ENCODE peak calls at places on chromosomes 1 and 21, in ten cellular contexts. R is OCI-LY7, E is WERI-Rb-1, D is tibial nerve, P is osteocyte, F is dorsolateral prefrontal cortex, I is Peyer's patch, G is epithelial cell of esophagus, T is tibial artery, X is AG09319. L is an unnamed sample.

GRCh38 chr1:100178092-100178491 is at the start of gene LRRC39:
- DNase-seq in P (no peak), I (no peak), T (no peak), X (no peak), G (no peak), D (no peak), F (no peak), R (no peak), E (no peak), L (no peak)

GRCh38 chr1:172180886-172181285 is 239.6 kb upstream of the C1orf105 start:
- DNase-seq in D (peak), E (no peak), I (peak), F (no peak), R (no peak), X (no peak), T (peak), P (no peak), G (peak), L (peak)

GRCh38 chr1:172537366-172537765 is 4.4 kb downstream of the SUCO start:
- DNase-seq in X (no peak), D (no peak), I (no peak), P (no peak), E (no peak), F (no peak), R (no peak), G (peak), T (no peak), L (no peak)

GRCh38 chr1:167196185-167196584 is 24.5 kb upstream of the POU2F1 start:
- DNase-seq in T (no peak), F (no peak), D (no peak), G (no peak), E (peak), I (no peak), P (no peak), R (no peak), X (no peak), L (no peak)

GRCh38 chr1:60972841-60973364 is 109.5 kb upstream of the NFIA start:
- DNase-seq in X (no peak), P (no peak), G (peak), E (no peak), F (no peak), D (no peak), T (no peak), R (no peak), I (no peak), L (no peak)

GRCh38 chr1:103371234-103371633 is 154.3 kb upstream of the RNPC3 start:
- DNase-seq in G (peak), T (no peak), X (no peak), P (no peak), D (no peak), E (no peak), I (no peak), F (no peak), R (no peak), L (no peak)

GRCh38 chr1:27603320-27603961 is 503 bp downstream of the AHDC1 start:
- DNase-seq in G (no peak), T (peak), R (peak), P (no peak), X (no peak), F (no peak), D (no peak), I (peak), E (peak), L (peak)

GRCh38 chr1:160351629-160352028 is 8.4 kb downstream of the NCSTN start:
- DNase-seq in X (no peak), F (no peak), R (no peak), P (no peak), D (no peak), E (no peak), I (no peak), G (no peak), T (no peak), L (no peak)

GRCh38 chr1:186183219-186183618 is 191.8 kb downstream of the TPR start:
- DNase-seq in F (no peak), E (no peak), R (no peak), D (peak), T (peak), X (no peak), G (peak), P (no peak), I (no peak), L (peak)

GRCh38 chr1:53781654-53782053 is 42.7 kb upstream of the GLIS1 start:
- DNase-seq in P (no peak), R (no peak), I (no peak), T (no peak), X (no peak), E (no peak), G (no peak), F (no peak), D (no peak), L (no peak)

GRCh38 chr21:37451446-37451845 is 84.9 kb downstream of the DYRK1A start:
- DNase-seq in T (no peak), G (no peak), P (no peak), F (no peak), E (no peak), D (no peak), R (no peak), X (no peak), I (no peak), L (no peak)
- TF ChIP-seq CTCF in T (no peak), G (no peak), P (no peak), F (no peak), E (no peak), D (no peak), R (no peak), X (no peak), I (no peak), L (no peak)

DNA sequence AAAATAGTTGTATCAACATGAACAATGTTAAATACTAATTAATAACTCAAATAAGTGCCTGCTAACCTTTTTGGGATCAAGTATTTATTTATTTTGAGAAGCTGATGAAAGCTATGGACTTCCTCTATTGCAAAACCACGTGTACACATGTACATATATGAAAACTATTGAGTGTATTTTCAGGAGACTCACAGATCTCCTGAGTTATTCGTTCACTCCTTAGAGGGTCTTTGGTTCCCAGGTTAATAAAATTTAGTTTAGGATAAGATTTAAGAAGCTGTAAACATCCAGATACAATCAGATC is 130.5 kb downstream of the DISC1 start:
- DNase-seq in G (no peak), I (no peak), D (no peak), F (no peak), R (no peak), T (no peak), X (no peak), E (no peak), P (no peak), L (no peak)
- TF ChIP-seq CTCF in G (no peak), I (no peak), D (no peak), F (peak), R (peak), T (no peak), X (no peak), E (no peak), P (no peak), L (peak)

GRCh38 chr21:17976139-17976538 is 157.0 kb upstream of the C21orf91 start:
- DNase-seq in P (no peak), D (no peak), F (no peak), E (no peak), I (no peak), R (no peak), X (no peak), G (no peak), T (no peak), L (no peak)
- TF ChIP-seq CTCF in P (no peak), D (no peak), F (no peak), E (no peak), I (no peak), R (no peak), X (no peak), G (no peak), T (no peak), L (no peak)

GRCh38 chr21:18053151-18053550 is 191.5 kb upstream of the CHODL start:
- DNase-seq in P (no peak), X (no peak), E (no peak), T (no peak), I (no peak), F (no peak), D (no peak), R (no peak), G (no peak), L (no peak)
- TF ChIP-seq CTCF in P (no peak), X (no peak), E (no peak), T (no peak), I (no peak), F (no peak), D (no peak), R (no peak), G (no peak), L (no peak)

GRCh38 chr1:119184972-119185371 is 44.5 kb upstream of the WARS2 start:
- DNase-seq in D (no peak), I (no peak), T (no peak), R (no peak), F (no peak), P (no peak), E (no peak), X (no peak), G (no peak), L (no peak)
- TF ChIP-seq CTCF in D (no peak), I (peak), T (no peak), R (no peak), F (peak), P (peak), E (no peak), X (no peak), G (no peak), L (no peak)

DNA sequence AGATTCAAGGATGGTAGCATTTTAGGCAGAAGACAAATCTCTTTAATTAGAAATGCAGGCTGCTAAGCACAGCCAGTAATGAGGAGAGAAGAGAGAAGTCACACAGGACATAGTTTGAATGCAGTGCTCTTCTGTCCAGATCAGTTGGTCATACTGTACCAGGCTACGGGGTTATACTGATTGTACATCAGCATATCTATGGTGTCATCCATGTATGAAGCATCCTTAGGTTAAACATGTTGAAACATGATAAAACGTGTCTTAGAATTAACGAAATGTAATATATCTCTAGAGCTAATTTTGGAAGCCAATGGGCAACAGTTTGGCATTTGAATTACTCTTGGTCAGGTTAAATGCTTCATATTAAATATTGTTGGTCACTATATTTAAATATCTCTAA is 199.1 kb downstream of the RYR2 start:
- DNase-seq in I (no peak), E (no peak), P (no peak), T (no peak), F (no peak), D (no peak), G (no peak), X (no peak), R (no peak), L (no peak)
- TF ChIP-seq CTCF in I (no peak), E (no peak), P (no peak), T (no peak), F (no peak), D (no peak), G (no peak), X (no peak), R (no peak), L (no peak)

GRCh38 chr1:108513114-108513513 is 46.8 kb upstream of the EEIG2 start:
- DNase-seq in D (no peak), X (no peak), E (no peak), R (no peak), G (no peak), P (no peak), I (no peak), F (no peak), T (no peak), L (no peak)

GRCh38 chr1:108512239-108513071 is 47.4 kb upstream of the EEIG2 start:
- DNase-seq in I (no peak), X (no peak), T (no peak), F (no peak), R (peak), D (no peak), G (peak), E (no peak), P (no peak), L (no peak)

GRCh38 chr1:108511764-108512163 is 48.1 kb upstream of the EEIG2 start:
- DNase-seq in R (no peak), D (no peak), P (no peak), G (peak), E (peak), X (no peak), I (no peak), T (no peak), F (no peak), L (no peak)
- TF ChIP-seq CTCF in R (no peak), D (no peak), P (no peak), G (no peak), E (peak), X (no peak), I (no peak), T (no peak), F (no peak), L (no peak)

GRCh38 chr1:47469910-47470309 is 32.1 kb downstream of the FOXD2 start:
- DNase-seq in D (no peak), I (no peak), P (no peak), E (peak), T (no peak), R (no peak), X (no peak), F (no peak), G (no peak), L (no peak)
- TF ChIP-seq CTCF in D (no peak), I (no peak), P (no peak), E (peak), T (no peak), R (no peak), X (no peak), F (no peak), G (no peak), L (no peak)